ENCODE peak calls at places on chromosomes 2 and 18, in seven cellular contexts. X is PC-3, A is breast epithelium, M is GM20000, S is pancreas, W is body of pancreas, E is heart right ventricle. O is an unnamed sample.

GRCh38 chr18:2908166-2908945 is 61.5 kb downstream of the EMILIN2 start:
- DNase-seq in E (no peak), X (no peak), M (no peak), W (no peak), S (no peak), A (no peak), O (no peak)

GRCh38 chr2:220998156-220998555 is 573.9 kb downstream of the EPHA4 start:
- DNase-seq in E (no peak), W (no peak), X (no peak), M (no peak), S (no peak), A (no peak), O (no peak)

GRCh38 chr2:28755411-28755810 is 3.8 kb downstream of the PPP1CB start:
- DNase-seq in E (no peak), M (no peak), S (no peak), X (no peak), A (no peak), W (no peak), O (no peak)

GRCh38 chr18:59141294-59142068 is 1.8 kb downstream of the SEC11C start:
- DNase-seq in A (no peak), M (no peak), E (no peak), W (no peak), X (no peak), S (no peak), O (no peak)

GRCh38 chr2:83196225-83196624 is 1262.9 kb downstream of the SUCLG1 start:
- DNase-seq in M (no peak), E (no peak), W (no peak), A (no peak), S (no peak), X (peak; percentile 73), O (no peak)

GRCh38 chr18:5420909-5421308 is 122.9 kb downstream of the EPB41L3 start:
- DNase-seq in A (no peak), X (no peak), W (no peak), E (no peak), S (no peak), M (no peak), O (no peak)

GRCh38 chr2:157192445-157193423 is 64.8 kb upstream of the GALNT5 start:
- DNase-seq in W (no peak), S (no peak), E (no peak), A (no peak), M (peak; percentile 14), X (no peak), O (no peak)

GRCh38 chr2:108637304-108637669 is 82.0 kb upstream of the RANBP2 start:
- DNase-seq in M (peak; percentile 58), S (peak; percentile 44), A (no peak), X (no peak), E (no peak), W (peak; percentile 49), O (no peak)

GRCh38 chr2:240215676-240216051 is 75.2 kb upstream of the OTOS start:
- DNase-seq in W (no peak), S (no peak), M (no peak), E (no peak), A (peak; percentile 24), X (no peak), O (no peak)

GRCh38 chr2:85772019-85772745 is 18.4 kb downstream of the ATOH8 start:
- DNase-seq in M (no peak), W (peak; percentile 97), X (peak; percentile 97), A (peak; percentile 94), S (peak; percentile 97), E (peak; percentile 99), O (peak; percentile 85)

GRCh38 chr18:28183418-28184078 is 6.6 kb upstream of the CDH2 start:
- DNase-seq in W (no peak), A (no peak), M (no peak), S (no peak), E (no peak), X (peak; percentile 73), O (no peak)

GRCh38 chr2:44429034-44429433 is 67.3 kb downstream of the CAMKMT start:
- DNase-seq in W (no peak), X (peak; percentile 66), A (no peak), S (no peak), M (no peak), E (no peak), O (no peak)

GRCh38 chr18:68417826-68418225 is 297.1 kb downstream of the TMX3 start:
- DNase-seq in X (no peak), M (no peak), A (no peak), W (no peak), S (no peak), E (no peak), O (no peak)

GRCh38 chr2:56337342-56337741 is 153.6 kb downstream of the CCDC85A start:
- DNase-seq in A (no peak), E (no peak), W (peak; percentile 33), M (no peak), X (peak; percentile 29), S (peak; percentile 25), O (no peak)

GRCh38 chr2:42424033-42424432 is 63.0 kb upstream of the COX7A2L start:
- DNase-seq in M (no peak), S (no peak), A (no peak), E (no peak), W (no peak), X (no peak), O (no peak)

GRCh38 chr18:34909637-34910364 is 131.4 kb upstream of the MAPRE2 start:
- DNase-seq in M (no peak), W (no peak), E (no peak), X (no peak), S (no peak), A (no peak), O (no peak)

GRCh38 chr2:40746150-40746549 is 294.3 kb upstream of the SLC8A1 start:
- DNase-seq in E (no peak), A (no peak), X (no peak), S (peak; percentile 23), M (no peak), W (peak; percentile 59), O (no peak)

DNA sequence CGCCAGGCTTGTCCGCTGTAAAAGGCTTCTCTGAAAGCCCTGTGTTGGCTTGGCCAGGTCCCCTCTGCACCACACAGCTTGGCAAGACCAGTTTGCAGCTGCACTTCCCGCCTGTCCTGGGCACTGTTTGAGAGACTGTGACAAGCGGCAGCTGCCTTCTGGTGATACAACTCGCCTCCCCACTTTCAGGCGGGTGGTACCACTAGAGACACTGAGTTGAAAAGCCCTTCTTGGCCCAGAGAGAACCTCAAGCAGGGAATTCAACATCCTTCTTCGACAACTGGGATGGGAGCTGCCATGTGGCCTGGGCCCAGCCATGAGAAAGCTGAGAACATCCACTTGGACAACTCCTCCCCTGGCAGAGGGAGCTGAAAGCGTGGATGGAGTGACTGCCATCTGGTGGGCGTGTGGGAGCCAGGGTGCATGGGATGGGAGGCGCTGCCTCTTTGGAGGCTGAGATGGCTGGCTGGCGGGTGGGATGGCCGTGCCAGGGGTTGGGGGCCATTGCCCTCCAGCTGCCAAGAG is 125.5 kb upstream of the REV1 start:
- DNase-seq in X (peak; percentile 16), W (no peak), A (no peak), S (no peak), M (no peak), E (no peak), O (no peak)
- TF ChIP-seq CTCF in X (peak; percentile 48), W (no peak), A (no peak), S (no peak), M (no peak), E (no peak), O (no peak)

DNA sequence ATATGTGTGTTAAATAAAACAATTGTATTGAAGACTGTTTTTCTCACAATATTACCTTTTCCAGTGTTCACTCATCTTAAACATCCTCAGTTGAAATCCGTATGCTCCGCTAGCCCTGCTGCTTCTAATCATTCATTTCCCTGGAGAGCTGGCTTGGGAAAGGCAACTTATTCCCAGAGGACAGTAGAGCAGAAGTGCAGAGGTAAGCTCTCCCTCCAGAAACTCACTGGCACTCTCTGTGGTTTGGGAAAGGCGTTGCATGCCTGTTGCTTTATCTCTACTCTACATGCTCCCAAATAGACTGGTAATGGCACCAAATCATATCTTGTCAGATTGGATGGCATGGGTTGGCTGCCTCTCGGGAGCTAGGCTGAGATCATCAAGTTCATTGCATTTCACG is 117.1 kb upstream of the BOD1L2 start:
- DNase-seq in W (no peak), M (no peak), A (no peak), S (no peak), E (no peak), X (peak; percentile 42), O (no peak)
- TF ChIP-seq CTCF in W (no peak), M (no peak), A (no peak), S (no peak), E (no peak), X (peak; percentile 43), O (no peak)

GRCh38 chr2:173874003-173874898 is 90.9 kb downstream of the SP3 start:
- DNase-seq in X (no peak), S (no peak), W (no peak), M (no peak), E (no peak), A (no peak), O (no peak)
- TF ChIP-seq CTCF in X (no peak), S (no peak), W (no peak), M (no peak), E (no peak), A (no peak), O (no peak)

GRCh38 chr2:66525609-66526008 is 90.7 kb downstream of the MEIS1 start:
- DNase-seq in A (no peak), X (no peak), W (no peak), M (no peak), S (no peak), E (no peak), O (no peak)

GRCh38 chr2:66523990-66524389 is 89.1 kb downstream of the MEIS1 start:
- DNase-seq in E (no peak), S (no peak), W (no peak), X (no peak), M (no peak), A (no peak), O (no peak)

GRCh38 chr2:66519264-66519843 is 84.4 kb downstream of the MEIS1 start:
- DNase-seq in X (no peak), E (no peak), M (no peak), A (no peak), W (no peak), S (no peak), O (no peak)

GRCh38 chr2:66522591-66523379 is 87.9 kb downstream of the MEIS1 start:
- DNase-seq in E (no peak), M (no peak), S (no peak), X (no peak), W (no peak), A (no peak), O (no peak)

DNA sequence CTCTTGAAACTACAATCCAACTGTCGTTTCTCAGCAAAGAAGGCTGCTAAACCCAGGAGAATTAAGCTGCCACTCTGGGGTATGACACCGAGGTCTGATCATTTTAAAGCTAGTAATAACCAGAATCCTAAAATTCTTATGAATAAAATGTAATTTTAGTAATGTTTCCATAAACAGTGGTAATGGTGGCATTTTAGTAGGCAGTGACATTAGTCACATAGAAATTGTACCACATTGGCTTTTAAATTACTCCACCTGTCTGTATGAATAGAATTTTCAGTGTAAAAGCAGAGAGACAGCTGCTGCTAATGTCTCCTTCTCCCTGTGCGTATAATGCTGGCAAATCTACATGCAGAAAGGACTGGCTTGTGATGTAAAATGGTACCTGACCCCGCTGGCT is 86.5 kb downstream of the MEIS1 start:
- DNase-seq in A (no peak), S (no peak), M (no peak), W (no peak), E (no peak), X (no peak), O (no peak)
- TF ChIP-seq CTCF in A (no peak), S (no peak), M (no peak), W (no peak), E (no peak), X (no peak), O (no peak)

GRCh38 chr2:51247252-51247651 is 215.3 kb upstream of the NRXN1 start:
- DNase-seq in W (no peak), E (no peak), X (peak; percentile 5), S (no peak), M (no peak), A (no peak), O (no peak)
- TF ChIP-seq CTCF in W (no peak), E (no peak), X (no peak), S (no peak), M (no peak), A (no peak), O (no peak)

O was measured in mesothelial cell of epicardium.